ENCODE peak calls at places on chromosomes 11 and 22, in seven cellular contexts. One of them, this sample, is unnamed. For H3K4me1, the result is how much of the 10 kb centered on the place peaks cover.

GRCh38 chr11:35944503-35945136 is 758 bp downstream of the LDLRAD3 start:
- DNase-seq in uterus: no peak
- DNase-seq in H1: no peak
- DNase-seq in stomach: no peak
- DNase-seq in right lobe of liver: no peak
- DNase-seq in suprapubic skin: no peak
- DNase-seq in tibial nerve: no peak
- DNase-seq in this sample: no peak

GRCh38 chr11:26700536-26701235 is 21.2 kb downstream of the SLC5A12 start:
- DNase-seq in tibial nerve: no peak
- DNase-seq in right lobe of liver: no peak
- DNase-seq in H1: no peak
- DNase-seq in stomach: no peak
- DNase-seq in suprapubic skin: no peak
- DNase-seq in uterus: no peak
- DNase-seq in this sample: no peak

GRCh38 chr11:67999201-67999629 is 4.7 kb downstream of the UNC93B1 start:
- DNase-seq in suprapubic skin: no peak
- DNase-seq in right lobe of liver: no peak
- DNase-seq in H1: no peak
- DNase-seq in stomach: no peak
- DNase-seq in uterus: no peak
- DNase-seq in tibial nerve: no peak
- DNase-seq in this sample: no peak

GRCh38 chr22:38452373-38453064 is 2.5 kb downstream of the KCNJ4 start:
- DNase-seq in suprapubic skin: no peak
- DNase-seq in stomach: no peak
- DNase-seq in right lobe of liver: no peak
- DNase-seq in tibial nerve: no peak
- DNase-seq in uterus: peak
- DNase-seq in H1: no peak
- DNase-seq in this sample: no peak

GRCh38 chr11:110470716-110471115 is 41.0 kb downstream of the FDX1 start:
- DNase-seq in stomach: no peak
- DNase-seq in suprapubic skin: no peak
- DNase-seq in uterus: no peak
- DNase-seq in tibial nerve: no peak
- DNase-seq in H1: no peak
- DNase-seq in right lobe of liver: no peak
- DNase-seq in this sample: no peak

GRCh38 chr11:119545978-119546915 is 123.3 kb upstream of the THY1 start:
- DNase-seq in tibial nerve: no peak
- DNase-seq in uterus: no peak
- DNase-seq in H1: peak
- DNase-seq in stomach: no peak
- DNase-seq in right lobe of liver: no peak
- DNase-seq in suprapubic skin: peak
- DNase-seq in this sample: no peak

GRCh38 chr22:28630185-28630580 is 49.5 kb downstream of the TTC28 start:
- DNase-seq in stomach: no peak
- DNase-seq in uterus: no peak
- DNase-seq in H1: no peak
- DNase-seq in tibial nerve: no peak
- DNase-seq in right lobe of liver: no peak
- DNase-seq in suprapubic skin: no peak
- DNase-seq in this sample: no peak

GRCh38 chr11:75562836-75563484 is 907 bp downstream of the SERPINH1 start:
- DNase-seq in H1: peak
- DNase-seq in suprapubic skin: no peak
- DNase-seq in right lobe of liver: no peak
- DNase-seq in tibial nerve: no peak
- DNase-seq in uterus: no peak
- DNase-seq in stomach: no peak
- DNase-seq in this sample: no peak

GRCh38 chr11:56396047-56396446 is 16.4 kb upstream of the OR5AL1 start:
- DNase-seq in right lobe of liver: no peak
- DNase-seq in tibial nerve: no peak
- DNase-seq in stomach: no peak
- DNase-seq in H1: no peak
- DNase-seq in uterus: no peak
- DNase-seq in suprapubic skin: no peak
- DNase-seq in this sample: no peak

GRCh38 chr11:66326261-66327111 is 9.6 kb upstream of the CD248 start:
- DNase-seq in uterus: peak
- DNase-seq in H1: peak
- DNase-seq in tibial nerve: peak
- DNase-seq in stomach: no peak
- DNase-seq in suprapubic skin: peak
- DNase-seq in right lobe of liver: no peak
- DNase-seq in this sample: no peak

GRCh38 chr11:19552100-19552499 is 160.5 kb upstream of the NAV2 start:
- DNase-seq in stomach: no peak
- DNase-seq in H1: no peak
- DNase-seq in uterus: no peak
- DNase-seq in suprapubic skin: no peak
- DNase-seq in tibial nerve: no peak
- DNase-seq in right lobe of liver: no peak
- DNase-seq in this sample: no peak

GRCh38 chr11:77153276-77154185 is 25.5 kb downstream of the MYO7A start:
- DNase-seq in right lobe of liver: peak
- DNase-seq in suprapubic skin: no peak
- DNase-seq in stomach: no peak
- DNase-seq in H1: no peak
- DNase-seq in tibial nerve: no peak
- DNase-seq in uterus: no peak
- DNase-seq in this sample: no peak

GRCh38 chr22:46057762-46058420 is 80.9 kb upstream of the WNT7B start:
- DNase-seq in H1: no peak
- DNase-seq in right lobe of liver: peak
- DNase-seq in stomach: peak
- DNase-seq in tibial nerve: peak
- DNase-seq in uterus: peak
- DNase-seq in suprapubic skin: peak
- DNase-seq in this sample: peak

GRCh38 chr11:59666969-59667368 is 1.9 kb downstream of the PATL1 start:
- DNase-seq in uterus: no peak
- DNase-seq in suprapubic skin: no peak
- DNase-seq in tibial nerve: no peak
- DNase-seq in stomach: no peak
- DNase-seq in right lobe of liver: no peak
- DNase-seq in H1: no peak
- DNase-seq in this sample: no peak

GRCh38 chr22:27220349-27220748 is 563.0 kb downstream of the MIAT start:
- DNase-seq in H1: no peak
- DNase-seq in stomach: no peak
- DNase-seq in suprapubic skin: no peak
- DNase-seq in uterus: no peak
- DNase-seq in right lobe of liver: no peak
- DNase-seq in tibial nerve: no peak
- DNase-seq in this sample: no peak

GRCh38 chr22:23138584-23139469 is 3.0 kb downstream of the RSPH14 start:
- DNase-seq in tibial nerve: no peak
- DNase-seq in uterus: no peak
- DNase-seq in stomach: no peak
- DNase-seq in suprapubic skin: no peak
- DNase-seq in right lobe of liver: peak
- DNase-seq in H1: no peak
- DNase-seq in this sample: no peak

GRCh38 chr11:14380947-14381555 is 22.1 kb upstream of the RRAS2 start:
- DNase-seq in suprapubic skin: peak
- DNase-seq in stomach: peak
- DNase-seq in H1: peak
- DNase-seq in tibial nerve: peak
- DNase-seq in uterus: peak
- DNase-seq in right lobe of liver: peak
- DNase-seq in this sample: peak

GRCh38 chr22:26428515-26429457 is at the start of gene ASPHD2:
- DNase-seq in tibial nerve: no peak
- DNase-seq in H1: peak
- DNase-seq in stomach: peak
- DNase-seq in uterus: peak
- DNase-seq in suprapubic skin: peak
- DNase-seq in right lobe of liver: peak
- DNase-seq in this sample: peak

GRCh38 chr11:2377511-2378443 is 667 bp downstream of the CD81 start:
- DNase-seq in stomach: peak
- DNase-seq in H1: peak
- DNase-seq in suprapubic skin: peak
- DNase-seq in tibial nerve: peak
- DNase-seq in uterus: peak
- DNase-seq in right lobe of liver: peak
- DNase-seq in this sample: peak
- TF ChIP-seq POLR2A in stomach: no peak
- TF ChIP-seq POLR2A in H1: no peak
- TF ChIP-seq POLR2A in suprapubic skin: no peak
- TF ChIP-seq POLR2A in tibial nerve: peak
- TF ChIP-seq POLR2A in uterus: peak
- TF ChIP-seq POLR2A in right lobe of liver: peak
- TF ChIP-seq POLR2A in this sample: peak

GRCh38 chr22:24441406-24442351 is 14.3 kb downstream of the ADORA2A start:
- DNase-seq in H1: no peak
- DNase-seq in tibial nerve: no peak
- DNase-seq in uterus: no peak
- DNase-seq in suprapubic skin: peak
- DNase-seq in stomach: peak
- DNase-seq in right lobe of liver: no peak
- DNase-seq in this sample: no peak

GRCh38 chr22:24437820-24438328 is 10.5 kb downstream of the ADORA2A start:
- DNase-seq in suprapubic skin: peak
- DNase-seq in H1: no peak
- DNase-seq in stomach: no peak
- DNase-seq in uterus: no peak
- DNase-seq in right lobe of liver: no peak
- DNase-seq in tibial nerve: no peak
- DNase-seq in this sample: no peak

GRCh38 chr22:24440718-24441405 is 13.5 kb downstream of the ADORA2A start:
- DNase-seq in suprapubic skin: peak
- DNase-seq in stomach: peak
- DNase-seq in H1: no peak
- DNase-seq in right lobe of liver: no peak
- DNase-seq in uterus: peak
- DNase-seq in tibial nerve: no peak
- DNase-seq in this sample: no peak

GRCh38 chr22:24442352-24442744 is 14.9 kb downstream of the ADORA2A start:
- DNase-seq in uterus: no peak
- DNase-seq in suprapubic skin: peak
- DNase-seq in stomach: peak
- DNase-seq in right lobe of liver: no peak
- DNase-seq in tibial nerve: no peak
- DNase-seq in H1: no peak
- DNase-seq in this sample: no peak

DNA sequence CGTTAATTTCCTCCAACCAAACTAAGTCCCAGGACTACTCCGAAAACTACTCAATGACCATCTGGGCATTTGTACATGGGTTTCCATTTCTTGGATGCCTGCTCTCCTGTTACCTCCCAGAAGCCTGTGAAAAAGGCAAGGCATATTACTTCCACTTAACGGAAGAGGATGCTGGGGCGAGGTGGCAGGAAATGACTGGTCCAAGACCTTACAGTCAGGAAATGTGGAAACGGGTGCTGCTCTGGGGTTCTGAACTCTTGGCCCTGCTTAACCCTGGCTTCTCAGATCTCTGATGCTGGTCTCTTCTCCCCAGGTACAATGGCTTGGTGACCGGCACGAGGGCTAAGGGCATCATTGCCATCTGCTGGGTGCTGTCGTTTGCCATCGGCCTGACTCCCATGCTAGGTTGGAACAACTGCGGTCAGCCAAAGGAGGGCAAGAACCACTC is 12.9 kb downstream of the ADORA2A start:
- DNase-seq in stomach: no peak
- DNase-seq in suprapubic skin: peak
- DNase-seq in uterus: no peak
- DNase-seq in H1: no peak
- DNase-seq in tibial nerve: no peak
- DNase-seq in right lobe of liver: no peak
- DNase-seq in this sample: no peak
- H3K4me1 ChIP-seq in stomach: under half
- H3K4me1 ChIP-seq in suprapubic skin: under half
- H3K4me1 ChIP-seq in uterus: under half
- H3K4me1 ChIP-seq in H1: under half
- H3K4me1 ChIP-seq in tibial nerve: under half
- H3K4me1 ChIP-seq in right lobe of liver: under half
- H3K4me1 ChIP-seq in this sample: under half

DNA sequence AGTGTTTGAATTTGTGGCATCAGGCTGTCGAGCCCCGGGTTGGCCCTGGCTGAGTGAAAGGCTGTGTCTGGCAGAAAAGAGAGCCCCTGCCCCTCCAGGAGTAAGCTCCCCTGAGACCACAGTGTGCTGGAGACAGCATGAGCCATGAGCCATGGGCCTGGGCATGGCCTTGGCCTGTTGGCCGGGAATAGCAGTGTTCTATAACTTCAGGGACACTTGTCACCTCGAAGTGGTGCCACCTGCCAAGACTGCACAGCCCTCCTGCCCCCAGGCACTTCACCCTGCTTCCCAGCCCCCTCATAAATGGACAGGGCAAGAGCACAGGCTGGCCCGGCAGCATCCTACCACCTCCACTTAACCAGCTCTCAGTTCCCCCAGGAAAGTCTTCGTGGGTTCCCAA is 20.7 kb upstream of the SUSD2 start:
- DNase-seq in H1: no peak
- DNase-seq in stomach: no peak
- DNase-seq in tibial nerve: no peak
- DNase-seq in right lobe of liver: no peak
- DNase-seq in suprapubic skin: no peak
- DNase-seq in uterus: no peak
- DNase-seq in this sample: no peak
- H3K27ac ChIP-seq in H1: no peak
- H3K27ac ChIP-seq in stomach: peak
- H3K27ac ChIP-seq in tibial nerve: no peak
- H3K27ac ChIP-seq in right lobe of liver: no peak
- H3K27ac ChIP-seq in suprapubic skin: no peak
- H3K27ac ChIP-seq in uterus: no peak
- H3K27ac ChIP-seq in this sample: no peak

DNA sequence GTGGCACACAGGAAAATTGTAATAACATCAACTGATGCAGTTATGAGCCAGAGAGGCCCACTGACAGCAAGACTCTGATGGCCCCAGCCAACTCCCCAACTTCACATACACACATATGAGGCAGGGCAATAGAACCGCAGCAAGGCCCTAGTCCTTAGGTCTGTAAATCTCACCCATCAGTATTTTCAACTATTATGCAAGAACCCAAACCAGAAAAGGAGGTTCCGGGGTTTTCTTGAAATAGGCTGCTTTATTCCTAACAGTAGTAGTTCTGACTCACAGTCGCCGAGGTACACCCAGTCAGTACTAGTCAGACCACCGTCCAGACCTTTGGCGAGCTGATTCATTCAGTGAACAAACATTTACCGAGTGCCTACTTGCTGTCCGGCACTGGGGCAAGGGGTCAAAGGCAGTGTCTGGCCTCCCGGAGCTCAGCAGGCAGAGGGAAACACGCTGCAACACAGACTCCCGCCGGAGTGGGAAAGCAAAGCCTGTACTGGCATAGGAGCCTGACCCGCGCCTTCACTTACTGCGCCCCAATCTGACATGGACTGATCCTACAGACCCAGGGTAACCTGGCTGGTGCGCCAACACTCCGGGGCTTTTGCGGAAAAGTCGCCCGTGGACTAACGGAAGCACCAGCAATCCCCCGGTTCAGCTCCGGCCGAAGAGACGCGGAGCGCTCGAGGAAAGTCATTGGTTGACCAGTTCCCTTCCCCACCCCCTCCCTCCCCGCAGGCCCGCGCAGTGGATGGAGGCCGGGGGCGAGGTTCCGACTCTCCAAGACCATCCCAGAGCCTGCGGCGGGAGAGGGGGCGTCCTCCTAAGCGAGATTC is 1.3 kb downstream of the PLEKHA7 start:
- DNase-seq in H1: no peak
- DNase-seq in uterus: no peak
- DNase-seq in stomach: peak
- DNase-seq in tibial nerve: no peak
- DNase-seq in right lobe of liver: peak
- DNase-seq in suprapubic skin: no peak
- DNase-seq in this sample: peak
- TF ChIP-seq POLR2A in H1: no peak
- TF ChIP-seq POLR2A in uterus: peak
- TF ChIP-seq POLR2A in stomach: no peak
- TF ChIP-seq POLR2A in tibial nerve: no peak
- TF ChIP-seq POLR2A in right lobe of liver: peak
- TF ChIP-seq POLR2A in suprapubic skin: no peak
- TF ChIP-seq POLR2A in this sample: peak

This sample was measured in body of pancreas.